ENCODE peak calls at places on chromosomes 6 and 20, in four cellular contexts. One of them, this sample, is unnamed.
A peak's percentile ranks its signal among the peaks of the same experiment; 100 is the strongest.

GRCh38 chr6:39558791-39559190 is 166.4 kb downstream of the KIF6 start:
- DNase-seq in cardiac muscle cell: no peak
- DNase-seq in prostate gland: no peak
- DNase-seq in naive thymus-derived CD4-positive, alpha-beta T cell: no peak
- DNase-seq in this sample: no peak

GRCh38 chr6:2194643-2195042 is 50.8 kb downstream of the GMDS start:
- DNase-seq in cardiac muscle cell: no peak
- DNase-seq in prostate gland: no peak
- DNase-seq in naive thymus-derived CD4-positive, alpha-beta T cell: no peak
- DNase-seq in this sample: no peak

GRCh38 chr6:129671442-129672344 is 38.3 kb downstream of the ARHGAP18 start:
- DNase-seq in cardiac muscle cell: no peak
- DNase-seq in prostate gland: no peak
- DNase-seq in naive thymus-derived CD4-positive, alpha-beta T cell: no peak
- DNase-seq in this sample: peak; percentile 42

GRCh38 chr6:145736854-145737181 is 1.5 kb upstream of the EPM2A start:
- DNase-seq in cardiac muscle cell: peak; percentile 14
- DNase-seq in prostate gland: no peak
- DNase-seq in naive thymus-derived CD4-positive, alpha-beta T cell: no peak
- DNase-seq in this sample: no peak

GRCh38 chr20:8757146-8757545 is 311.7 kb upstream of the PLCB4 start:
- DNase-seq in cardiac muscle cell: no peak
- DNase-seq in prostate gland: no peak
- DNase-seq in naive thymus-derived CD4-positive, alpha-beta T cell: no peak
- DNase-seq in this sample: no peak

GRCh38 chr6:11324453-11325023 is 92.1 kb upstream of the NEDD9 start:
- DNase-seq in cardiac muscle cell: no peak
- DNase-seq in prostate gland: no peak
- DNase-seq in naive thymus-derived CD4-positive, alpha-beta T cell: no peak
- DNase-seq in this sample: no peak

GRCh38 chr6:166541366-166541765 is 45.1 kb downstream of the RAMACL start:
- DNase-seq in cardiac muscle cell: no peak
- DNase-seq in prostate gland: no peak
- DNase-seq in naive thymus-derived CD4-positive, alpha-beta T cell: no peak
- DNase-seq in this sample: no peak

GRCh38 chr6:83867527-83868161 is 8.2 kb downstream of the CYB5R4 start:
- DNase-seq in cardiac muscle cell: no peak
- DNase-seq in prostate gland: no peak
- DNase-seq in naive thymus-derived CD4-positive, alpha-beta T cell: no peak
- DNase-seq in this sample: peak; percentile 90

GRCh38 chr6:20571261-20571660 is 37.0 kb downstream of the CDKAL1 start:
- DNase-seq in cardiac muscle cell: no peak
- DNase-seq in prostate gland: no peak
- DNase-seq in naive thymus-derived CD4-positive, alpha-beta T cell: no peak
- DNase-seq in this sample: no peak

GRCh38 chr6:28606424-28607391 is 81.0 kb downstream of the GPX5 start:
- DNase-seq in cardiac muscle cell: peak; percentile 81
- DNase-seq in prostate gland: no peak
- DNase-seq in naive thymus-derived CD4-positive, alpha-beta T cell: no peak
- DNase-seq in this sample: peak; percentile 44

GRCh38 chr20:39876974-39877615 is 811.9 kb downstream of the MAFB start:
- DNase-seq in cardiac muscle cell: no peak
- DNase-seq in prostate gland: no peak
- DNase-seq in naive thymus-derived CD4-positive, alpha-beta T cell: no peak
- DNase-seq in this sample: no peak

GRCh38 chr20:53662595-53662994 is 69.0 kb upstream of the ZNF217 start:
- DNase-seq in cardiac muscle cell: no peak
- DNase-seq in prostate gland: no peak
- DNase-seq in naive thymus-derived CD4-positive, alpha-beta T cell: no peak
- DNase-seq in this sample: no peak

GRCh38 chr6:54291146-54291545 is 17.1 kb upstream of the TINAG start:
- DNase-seq in cardiac muscle cell: no peak
- DNase-seq in prostate gland: no peak
- DNase-seq in naive thymus-derived CD4-positive, alpha-beta T cell: no peak
- DNase-seq in this sample: peak; percentile 4

GRCh38 chr6:35240838-35241801 is 18.4 kb upstream of the ZNF76 start:
- DNase-seq in cardiac muscle cell: peak; percentile 83
- DNase-seq in prostate gland: peak; percentile 68
- DNase-seq in naive thymus-derived CD4-positive, alpha-beta T cell: peak; percentile 64
- DNase-seq in this sample: peak; percentile 88

GRCh38 chr6:169724554-169725269 is 412 bp upstream of the PHF10 start:
- DNase-seq in cardiac muscle cell: peak; percentile 86
- DNase-seq in prostate gland: peak; percentile 40
- DNase-seq in naive thymus-derived CD4-positive, alpha-beta T cell: peak; percentile 50
- DNase-seq in this sample: peak; percentile 7

GRCh38 chr20:63356931-63357879 is 3.9 kb downstream of the CHRNA4 start:
- DNase-seq in cardiac muscle cell: no peak
- DNase-seq in prostate gland: no peak
- DNase-seq in naive thymus-derived CD4-positive, alpha-beta T cell: no peak
- DNase-seq in this sample: no peak
- H3K27me3 ChIP-seq in cardiac muscle cell: peaks cover 40% of the 10 kb centered on the region
- H3K27me3 ChIP-seq in prostate gland: peaks cover 21% of the 10 kb centered on the region
- H3K27me3 ChIP-seq in naive thymus-derived CD4-positive, alpha-beta T cell: no peaks in the 10 kb centered on the region
- H3K27me3 ChIP-seq in this sample: peaks cover 20% of the 10 kb centered on the region

GRCh38 chr20:23034721-23035671 is at the start of gene SSTR4:
- DNase-seq in cardiac muscle cell: peak; percentile 41
- DNase-seq in prostate gland: no peak
- DNase-seq in naive thymus-derived CD4-positive, alpha-beta T cell: no peak
- DNase-seq in this sample: no peak
- H3K27me3 ChIP-seq in cardiac muscle cell: peaks cover 65% of the 10 kb centered on the region
- H3K27me3 ChIP-seq in prostate gland: peaks cover 22% of the 10 kb centered on the region
- H3K27me3 ChIP-seq in naive thymus-derived CD4-positive, alpha-beta T cell: peaks cover 3% of the 10 kb centered on the region
- H3K27me3 ChIP-seq in this sample: peaks cover 31% of the 10 kb centered on the region

DNA sequence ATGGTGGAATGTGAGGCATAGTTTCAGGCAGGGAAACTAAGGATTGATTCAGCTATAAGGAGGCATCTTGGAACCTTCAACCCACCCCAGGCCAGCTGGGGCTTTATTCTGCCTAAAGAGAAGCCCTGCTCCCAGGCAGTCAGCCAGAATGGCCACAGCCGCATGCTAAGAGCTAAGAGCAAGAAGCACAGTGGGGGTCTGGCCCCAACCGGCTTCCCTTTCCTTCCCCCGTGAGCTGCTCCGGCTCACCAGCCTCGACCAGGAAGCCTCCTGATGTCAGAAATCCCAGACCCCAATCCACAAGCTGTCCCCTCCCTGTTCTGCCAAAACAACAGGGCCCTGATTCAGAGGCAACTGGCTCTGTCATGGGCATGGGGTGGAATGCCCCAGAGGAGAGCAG is 7.0 kb downstream of the GRM4 start:
- DNase-seq in cardiac muscle cell: no peak
- DNase-seq in prostate gland: no peak
- DNase-seq in naive thymus-derived CD4-positive, alpha-beta T cell: no peak
- DNase-seq in this sample: no peak
- H3K27me3 ChIP-seq in cardiac muscle cell: peaks cover 19% of the 10 kb centered on the region
- H3K27me3 ChIP-seq in prostate gland: peaks cover 8% of the 10 kb centered on the region
- H3K27me3 ChIP-seq in naive thymus-derived CD4-positive, alpha-beta T cell: peaks cover 43% of the 10 kb centered on the region
- H3K27me3 ChIP-seq in this sample: peaks cover 21% of the 10 kb centered on the region

GRCh38 chr20:24452498-24453133 is 16.8 kb upstream of the SYNDIG1 start:
- DNase-seq in cardiac muscle cell: no peak
- DNase-seq in prostate gland: no peak
- DNase-seq in naive thymus-derived CD4-positive, alpha-beta T cell: no peak
- DNase-seq in this sample: no peak
- H3K27me3 ChIP-seq in cardiac muscle cell: peaks cover 18% of the 10 kb centered on the region
- H3K27me3 ChIP-seq in prostate gland: peaks cover 2% of the 10 kb centered on the region
- H3K27me3 ChIP-seq in naive thymus-derived CD4-positive, alpha-beta T cell: peaks cover 1% of the 10 kb centered on the region
- H3K27me3 ChIP-seq in this sample: no peaks in the 10 kb centered on the region

GRCh38 chr20:45497971-45498494 is 17.4 kb downstream of the SPINT3 start:
- DNase-seq in cardiac muscle cell: no peak
- DNase-seq in prostate gland: no peak
- DNase-seq in naive thymus-derived CD4-positive, alpha-beta T cell: no peak
- DNase-seq in this sample: no peak

GRCh38 chr20:45500022-45500421 is 15.4 kb downstream of the SPINT3 start:
- DNase-seq in cardiac muscle cell: no peak
- DNase-seq in prostate gland: no peak
- DNase-seq in naive thymus-derived CD4-positive, alpha-beta T cell: no peak
- DNase-seq in this sample: no peak

GRCh38 chr20:45495438-45495985 is 19.9 kb downstream of the SPINT3 start:
- DNase-seq in cardiac muscle cell: no peak
- DNase-seq in prostate gland: no peak
- DNase-seq in naive thymus-derived CD4-positive, alpha-beta T cell: no peak
- DNase-seq in this sample: no peak

GRCh38 chr20:45501600-45501999 is 13.8 kb downstream of the SPINT3 start:
- DNase-seq in cardiac muscle cell: peak; percentile 1
- DNase-seq in prostate gland: no peak
- DNase-seq in naive thymus-derived CD4-positive, alpha-beta T cell: no peak
- DNase-seq in this sample: no peak

DNA sequence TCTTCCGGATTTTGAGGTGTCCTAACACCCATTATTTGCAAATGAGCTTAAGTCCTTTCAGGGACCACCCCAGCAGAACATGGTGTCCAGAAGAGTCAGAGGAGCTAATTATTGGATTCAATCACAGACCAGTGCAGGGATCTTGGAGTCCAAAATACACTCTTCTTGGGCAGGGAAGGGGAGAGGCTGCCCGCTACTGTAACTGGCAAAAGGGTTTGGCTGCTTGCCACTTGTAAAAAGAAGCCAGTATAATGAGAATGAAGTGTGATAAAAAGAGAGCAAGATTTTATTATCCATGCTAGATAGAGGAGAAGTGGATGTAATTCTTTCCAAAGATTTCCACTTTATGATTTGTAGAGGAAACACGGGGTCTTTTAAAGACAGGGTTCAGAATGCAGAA is 19.3 kb downstream of the SPINT3 start:
- DNase-seq in cardiac muscle cell: no peak
- DNase-seq in prostate gland: no peak
- DNase-seq in naive thymus-derived CD4-positive, alpha-beta T cell: no peak
- DNase-seq in this sample: no peak
- H3K27me3 ChIP-seq in cardiac muscle cell: peaks cover 6% of the 10 kb centered on the region
- H3K27me3 ChIP-seq in prostate gland: no peaks in the 10 kb centered on the region
- H3K27me3 ChIP-seq in naive thymus-derived CD4-positive, alpha-beta T cell: no peaks in the 10 kb centered on the region
- H3K27me3 ChIP-seq in this sample: no peaks in the 10 kb centered on the region

DNA sequence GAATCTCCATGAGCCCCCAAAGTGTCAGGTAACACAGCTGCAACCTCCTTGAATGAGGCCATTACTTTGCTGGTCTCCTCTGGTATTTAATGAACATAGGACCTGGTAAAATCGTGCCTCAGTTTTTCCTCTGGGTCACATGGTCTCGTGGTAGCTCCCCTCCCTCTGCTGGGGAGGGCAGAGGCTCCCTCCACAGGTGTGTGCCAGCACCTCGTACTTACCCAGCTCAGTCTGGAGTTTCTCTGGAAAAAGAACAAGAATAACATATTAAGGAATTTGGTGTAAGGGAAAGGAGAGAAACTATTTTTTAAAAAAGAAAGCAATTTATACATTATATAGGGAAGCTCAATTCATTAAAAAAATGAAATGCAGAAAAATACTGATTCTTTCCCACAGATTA is 5.4 kb downstream of the BTNL2 start:
- DNase-seq in cardiac muscle cell: no peak
- DNase-seq in prostate gland: no peak
- DNase-seq in naive thymus-derived CD4-positive, alpha-beta T cell: no peak
- DNase-seq in this sample: no peak
- H3K27me3 ChIP-seq in cardiac muscle cell: peaks cover 6% of the 10 kb centered on the region
- H3K27me3 ChIP-seq in prostate gland: no peaks in the 10 kb centered on the region
- H3K27me3 ChIP-seq in naive thymus-derived CD4-positive, alpha-beta T cell: no peaks in the 10 kb centered on the region
- H3K27me3 ChIP-seq in this sample: no peaks in the 10 kb centered on the region